ENCODE peak calls at places on chromosomes 2 and 18, in six cellular contexts. One of them, this sample, is unnamed.

GRCh38 chr18:35616664-35617423 is 35.3 kb downstream of the GALNT1 start:
- DNase-seq in HAP-1: no peak
- DNase-seq in upper lobe of right lung: peak; percentile 65
- DNase-seq in aorta: peak; percentile 59
- DNase-seq in GM06990: peak; percentile 66
- DNase-seq in fibroblast of the aortic adventitia: peak; percentile 37
- DNase-seq in this sample: peak; percentile 79

GRCh38 chr2:128784626-128785306 is 466.1 kb upstream of the HS6ST1 start:
- DNase-seq in fibroblast of the aortic adventitia: no peak
- DNase-seq in aorta: no peak
- DNase-seq in GM06990: no peak
- DNase-seq in upper lobe of right lung: peak; percentile 51
- DNase-seq in HAP-1: no peak
- DNase-seq in this sample: no peak

GRCh38 chr2:43117521-43118143 is 108.8 kb downstream of the ZFP36L2 start:
- DNase-seq in fibroblast of the aortic adventitia: peak; percentile 59
- DNase-seq in GM06990: no peak
- DNase-seq in aorta: no peak
- DNase-seq in HAP-1: no peak
- DNase-seq in upper lobe of right lung: no peak
- DNase-seq in this sample: no peak

GRCh38 chr2:115364078-115364477 is 921.6 kb downstream of the DPP10 start:
- DNase-seq in aorta: no peak
- DNase-seq in fibroblast of the aortic adventitia: no peak
- DNase-seq in GM06990: no peak
- DNase-seq in HAP-1: no peak
- DNase-seq in upper lobe of right lung: no peak
- DNase-seq in this sample: no peak

GRCh38 chr2:137221797-137222492 is 456.6 kb downstream of the THSD7B start:
- DNase-seq in HAP-1: no peak
- DNase-seq in fibroblast of the aortic adventitia: no peak
- DNase-seq in aorta: no peak
- DNase-seq in GM06990: no peak
- DNase-seq in upper lobe of right lung: no peak
- DNase-seq in this sample: no peak

GRCh38 chr2:38095996-38096861 is 20.3 kb upstream of the CYP1B1 start:
- DNase-seq in upper lobe of right lung: no peak
- DNase-seq in HAP-1: peak; percentile 69
- DNase-seq in GM06990: no peak
- DNase-seq in fibroblast of the aortic adventitia: peak; percentile 83
- DNase-seq in aorta: no peak
- DNase-seq in this sample: no peak

GRCh38 chr2:46407852-46408455 is 71.4 kb upstream of the TMEM247 start:
- DNase-seq in HAP-1: no peak
- DNase-seq in fibroblast of the aortic adventitia: no peak
- DNase-seq in GM06990: no peak
- DNase-seq in aorta: no peak
- DNase-seq in upper lobe of right lung: no peak
- DNase-seq in this sample: no peak

GRCh38 chr18:3821524-3821923 is 371.6 kb downstream of the TGIF1 start:
- DNase-seq in fibroblast of the aortic adventitia: no peak
- DNase-seq in HAP-1: no peak
- DNase-seq in upper lobe of right lung: no peak
- DNase-seq in GM06990: no peak
- DNase-seq in aorta: no peak
- DNase-seq in this sample: no peak

GRCh38 chr2:219406861-219407230 is 11.3 kb upstream of the DES start:
- DNase-seq in HAP-1: no peak
- DNase-seq in GM06990: no peak
- DNase-seq in upper lobe of right lung: no peak
- DNase-seq in fibroblast of the aortic adventitia: peak; percentile 95
- DNase-seq in aorta: peak; percentile 91
- DNase-seq in this sample: no peak

GRCh38 chr2:172745636-172746035 is 10.0 kb downstream of the RAPGEF4 start:
- DNase-seq in fibroblast of the aortic adventitia: peak; percentile 4
- DNase-seq in upper lobe of right lung: no peak
- DNase-seq in HAP-1: no peak
- DNase-seq in aorta: no peak
- DNase-seq in GM06990: no peak
- DNase-seq in this sample: peak; percentile 26

GRCh38 chr18:35282353-35282752 is 7.7 kb downstream of the ZSCAN30 start:
- DNase-seq in HAP-1: no peak
- DNase-seq in upper lobe of right lung: no peak
- DNase-seq in GM06990: no peak
- DNase-seq in aorta: no peak
- DNase-seq in fibroblast of the aortic adventitia: peak; percentile 75
- DNase-seq in this sample: peak; percentile 67

GRCh38 chr2:69177063-69177771 is 164.2 kb downstream of the ANTXR1 start:
- DNase-seq in aorta: peak; percentile 89
- DNase-seq in HAP-1: no peak
- DNase-seq in fibroblast of the aortic adventitia: peak; percentile 97
- DNase-seq in upper lobe of right lung: peak; percentile 69
- DNase-seq in GM06990: no peak
- DNase-seq in this sample: peak; percentile 50

GRCh38 chr2:14831458-14831857 is 198.9 kb downstream of the LRATD1 start:
- DNase-seq in fibroblast of the aortic adventitia: no peak
- DNase-seq in aorta: no peak
- DNase-seq in GM06990: no peak
- DNase-seq in upper lobe of right lung: no peak
- DNase-seq in HAP-1: no peak
- DNase-seq in this sample: no peak

GRCh38 chr2:69624153-69624552 is 19.4 kb downstream of the AAK1 start:
- DNase-seq in HAP-1: no peak
- DNase-seq in upper lobe of right lung: no peak
- DNase-seq in GM06990: no peak
- DNase-seq in fibroblast of the aortic adventitia: peak; percentile 53
- DNase-seq in aorta: no peak
- DNase-seq in this sample: no peak

GRCh38 chr18:44705075-44705474 is 24.4 kb downstream of the SETBP1 start:
- DNase-seq in upper lobe of right lung: no peak
- DNase-seq in fibroblast of the aortic adventitia: no peak
- DNase-seq in GM06990: no peak
- DNase-seq in HAP-1: no peak
- DNase-seq in aorta: no peak
- DNase-seq in this sample: no peak

GRCh38 chr2:152222975-152223638 is 47.5 kb upstream of the STAM2 start:
- DNase-seq in upper lobe of right lung: no peak
- DNase-seq in GM06990: no peak
- DNase-seq in fibroblast of the aortic adventitia: peak; percentile 96
- DNase-seq in HAP-1: peak; percentile 71
- DNase-seq in aorta: peak; percentile 72
- DNase-seq in this sample: no peak

GRCh38 chr2:1730047-1730937 is 14.0 kb downstream of the PXDN start:
- DNase-seq in GM06990: no peak
- DNase-seq in fibroblast of the aortic adventitia: peak; percentile 91
- DNase-seq in upper lobe of right lung: no peak
- DNase-seq in aorta: no peak
- DNase-seq in HAP-1: no peak
- DNase-seq in this sample: no peak

GRCh38 chr2:17334300-17334699 is 183.9 kb downstream of the RAD51AP2 start:
- DNase-seq in upper lobe of right lung: no peak
- DNase-seq in aorta: no peak
- DNase-seq in HAP-1: no peak
- DNase-seq in fibroblast of the aortic adventitia: no peak
- DNase-seq in GM06990: no peak
- DNase-seq in this sample: no peak

GRCh38 chr2:70937866-70938579 is 2.3 kb downstream of the ATP6V1B1 start:
- DNase-seq in upper lobe of right lung: peak; percentile 39
- DNase-seq in fibroblast of the aortic adventitia: no peak
- DNase-seq in aorta: no peak
- DNase-seq in GM06990: no peak
- DNase-seq in HAP-1: no peak
- DNase-seq in this sample: no peak

GRCh38 chr2:63692002-63692606 is 103.3 kb downstream of the MDH1 start:
- DNase-seq in GM06990: no peak
- DNase-seq in HAP-1: peak; percentile 15
- DNase-seq in upper lobe of right lung: no peak
- DNase-seq in aorta: no peak
- DNase-seq in fibroblast of the aortic adventitia: peak; percentile 81
- DNase-seq in this sample: peak; percentile 4

GRCh38 chr18:2923464-2923863 is 76.7 kb downstream of the EMILIN2 start:
- DNase-seq in fibroblast of the aortic adventitia: no peak
- DNase-seq in GM06990: no peak
- DNase-seq in upper lobe of right lung: no peak
- DNase-seq in aorta: no peak
- DNase-seq in HAP-1: no peak
- DNase-seq in this sample: peak; percentile 76

GRCh38 chr2:42792583-42793313 is at the start of gene HAAO:
- DNase-seq in HAP-1: peak; percentile 79
- DNase-seq in upper lobe of right lung: peak; percentile 79
- DNase-seq in GM06990: peak; percentile 73
- DNase-seq in aorta: peak; percentile 81
- DNase-seq in fibroblast of the aortic adventitia: no peak
- DNase-seq in this sample: no peak

GRCh38 chr2:241252778-241253475 is 62.5 kb downstream of the HDLBP start:
- DNase-seq in aorta: no peak
- DNase-seq in HAP-1: no peak
- DNase-seq in GM06990: no peak
- DNase-seq in upper lobe of right lung: peak; percentile 19
- DNase-seq in fibroblast of the aortic adventitia: no peak
- DNase-seq in this sample: no peak

GRCh38 chr18:23148382-23148781 is 13.1 kb downstream of the CABLES1 start:
- DNase-seq in fibroblast of the aortic adventitia: no peak
- DNase-seq in HAP-1: no peak
- DNase-seq in upper lobe of right lung: no peak
- DNase-seq in GM06990: no peak
- DNase-seq in aorta: no peak
- DNase-seq in this sample: no peak

GRCh38 chr18:48059363-48060109 is 129.1 kb upstream of the SMAD2 start:
- DNase-seq in aorta: no peak
- DNase-seq in HAP-1: peak; percentile 15
- DNase-seq in upper lobe of right lung: peak; percentile 44
- DNase-seq in fibroblast of the aortic adventitia: no peak
- DNase-seq in GM06990: no peak
- DNase-seq in this sample: no peak

GRCh38 chr2:197498937-197499593 is 575 bp downstream of the HSPD1 start:
- DNase-seq in GM06990: peak; percentile 74
- DNase-seq in HAP-1: peak; percentile 61
- DNase-seq in fibroblast of the aortic adventitia: peak; percentile 40
- DNase-seq in aorta: peak; percentile 83
- DNase-seq in upper lobe of right lung: peak; percentile 85
- DNase-seq in this sample: no peak

GRCh38 chr18:61870151-61870550 is 22.7 kb downstream of the RNF152 start:
- DNase-seq in GM06990: no peak
- DNase-seq in upper lobe of right lung: no peak
- DNase-seq in fibroblast of the aortic adventitia: no peak
- DNase-seq in aorta: no peak
- DNase-seq in HAP-1: no peak
- DNase-seq in this sample: no peak

GRCh38 chr2:128279786-128280701 is 38.6 kb downstream of the HS6ST1 start:
- DNase-seq in HAP-1: no peak
- DNase-seq in upper lobe of right lung: peak; percentile 65
- DNase-seq in fibroblast of the aortic adventitia: no peak
- DNase-seq in GM06990: no peak
- DNase-seq in aorta: peak; percentile 70
- DNase-seq in this sample: no peak

GRCh38 chr2:8263931-8264330 is 417.9 kb upstream of the ID2 start:
- DNase-seq in fibroblast of the aortic adventitia: no peak
- DNase-seq in upper lobe of right lung: no peak
- DNase-seq in HAP-1: no peak
- DNase-seq in GM06990: no peak
- DNase-seq in aorta: no peak
- DNase-seq in this sample: no peak

GRCh38 chr18:21243041-21243431 is 1.0 kb downstream of the GREB1L start:
- DNase-seq in HAP-1: peak; percentile 56
- DNase-seq in fibroblast of the aortic adventitia: peak; percentile 6
- DNase-seq in GM06990: no peak
- DNase-seq in upper lobe of right lung: no peak
- DNase-seq in aorta: no peak
- DNase-seq in this sample: no peak

GRCh38 chr18:61335737-61336555 is 2.7 kb downstream of the CDH20 start:
- DNase-seq in upper lobe of right lung: no peak
- DNase-seq in aorta: no peak
- DNase-seq in fibroblast of the aortic adventitia: peak; percentile 46
- DNase-seq in GM06990: no peak
- DNase-seq in HAP-1: no peak
- DNase-seq in this sample: no peak

GRCh38 chr2:122411231-122411630 is 655.8 kb downstream of the TSN start:
- DNase-seq in GM06990: no peak
- DNase-seq in HAP-1: no peak
- DNase-seq in aorta: no peak
- DNase-seq in fibroblast of the aortic adventitia: no peak
- DNase-seq in upper lobe of right lung: no peak
- DNase-seq in this sample: no peak

GRCh38 chr2:206846854-206847834 is 81.7 kb downstream of the FASTKD2 start:
- DNase-seq in aorta: no peak
- DNase-seq in fibroblast of the aortic adventitia: no peak
- DNase-seq in HAP-1: no peak
- DNase-seq in upper lobe of right lung: no peak
- DNase-seq in GM06990: no peak
- DNase-seq in this sample: no peak

GRCh38 chr2:121151311-121152109 is 133.5 kb downstream of the TFCP2L1 start:
- DNase-seq in fibroblast of the aortic adventitia: no peak
- DNase-seq in upper lobe of right lung: peak; percentile 89
- DNase-seq in aorta: no peak
- DNase-seq in GM06990: no peak
- DNase-seq in HAP-1: no peak
- DNase-seq in this sample: no peak

GRCh38 chr2:222943820-222944219 is 83.0 kb downstream of the ACSL3 start:
- DNase-seq in GM06990: no peak
- DNase-seq in aorta: no peak
- DNase-seq in HAP-1: no peak
- DNase-seq in upper lobe of right lung: no peak
- DNase-seq in fibroblast of the aortic adventitia: peak; percentile 55
- DNase-seq in this sample: no peak

GRCh38 chr2:36578343-36579296 is 19.3 kb downstream of the FEZ2 start:
- DNase-seq in fibroblast of the aortic adventitia: no peak
- DNase-seq in upper lobe of right lung: no peak
- DNase-seq in HAP-1: no peak
- DNase-seq in GM06990: no peak
- DNase-seq in aorta: no peak
- DNase-seq in this sample: no peak

GRCh38 chr18:58937204-58937603 is 72.5 kb downstream of the ZNF532 start:
- DNase-seq in HAP-1: no peak
- DNase-seq in fibroblast of the aortic adventitia: peak; percentile 48
- DNase-seq in aorta: no peak
- DNase-seq in upper lobe of right lung: no peak
- DNase-seq in GM06990: no peak
- DNase-seq in this sample: peak; percentile 73

This sample was measured in pulmonary artery endothelial cell.